ENCODE peak calls at places on chromosomes 12 and 14, in four cellular contexts. M is activated CD4-positive, alpha-beta T cell treated with anti-CD3 and anti-CD28 coated beads, Interleukin-2, amount 50 U/mL, for 24 hours; K is stimulated activated CD4-positive, alpha-beta T cell treated with anti-CD3 and anti-CD28 coated beads, Interleukin-15, amount 100 ng/mL, for 1 hour; B is Calu3. R is an unnamed sample.

GRCh38 chr12:85693093-85693665 is 143.0 kb downstream of the RASSF9 start:
- DNase-seq in M (no peak), K (no peak), B (no peak), R (no peak)

GRCh38 chr12:57758566-57759359 is 3.9 kb downstream of the MARCHF9 start:
- DNase-seq in M (no peak), K (no peak), B (no peak), R (no peak)

GRCh38 chr12:27499377-27499776 is 24.6 kb upstream of the PPFIBP1 start:
- DNase-seq in M (no peak), K (no peak), B (no peak), R (no peak)

GRCh38 chr14:59870277-59871165 is at the start of gene RTN1:
- DNase-seq in M (no peak), K (no peak), B (peak; percentile 17), R (no peak)

GRCh38 chr14:33932526-33933292 is 18.2 kb downstream of the EGLN3 start:
- DNase-seq in M (no peak), K (no peak), B (no peak), R (no peak)

GRCh38 chr14:29320261-29320660 is 553.7 kb downstream of the FOXG1 start:
- DNase-seq in M (no peak), K (no peak), B (no peak), R (no peak)

GRCh38 chr12:24615967-24616411 is 332.9 kb downstream of the BCAT1 start:
- DNase-seq in M (no peak), K (no peak), B (no peak), R (no peak)

GRCh38 chr14:102503576-102504224 is 5.9 kb downstream of the ANKRD9 start:
- DNase-seq in M (no peak), K (no peak), B (no peak), R (no peak)

R was measured in suprapubic skin.